ENCODE peak calls at places on chromosomes 3 and 15, in five cellular contexts. H is cardiac fibroblast; X is iPS-NIHi11; K is HEK293T; S is CD4-positive, CD25-positive, alpha-beta regulatory T cell. V is an unnamed sample.

GRCh38 chr3:71380096-71380495 is 203.4 kb downstream of the FOXP1 start:
- DNase-seq in H (no peak), X (peak), K (no peak), S (no peak), V (no peak)

GRCh38 chr15:77905301-77905920 is 172.1 kb downstream of the TBC1D2B start:
- DNase-seq in H (no peak), X (no peak), K (no peak), S (no peak), V (no peak)

GRCh38 chr15:68829068-68829467 is 8.4 kb upstream of the ANP32A start:
- DNase-seq in H (peak), X (no peak), K (peak), S (peak), V (no peak)

GRCh38 chr3:167772992-167773391 is 37.5 kb downstream of the SERPINI1 start:
- DNase-seq in H (no peak), X (no peak), K (no peak), S (no peak), V (no peak)

GRCh38 chr3:109050591-109051167 is 67.3 kb downstream of the MORC1 start:
- DNase-seq in H (peak), X (peak), K (peak), S (peak), V (no peak)

GRCh38 chr3:133927543-133928066 is 31.9 kb upstream of the RAB6B start:
- DNase-seq in H (peak), X (peak), K (peak), S (peak), V (no peak)

GRCh38 chr15:76663529-76663928 is 241.6 kb downstream of the SCAPER start:
- DNase-seq in H (no peak), X (no peak), K (no peak), S (no peak), V (no peak)

GRCh38 chr15:34647569-34648334 is 64.3 kb upstream of the GOLGA8B start:
- DNase-seq in H (no peak), X (no peak), K (no peak), S (peak), V (no peak)

GRCh38 chr3:113231827-113232253 is 20.5 kb downstream of the BOC start:
- DNase-seq in H (peak), X (peak), K (no peak), S (no peak), V (no peak)

GRCh38 chr3:111588527-111588926 is 6.6 kb downstream of the ZBED2 start:
- DNase-seq in H (no peak), X (no peak), K (no peak), S (no peak), V (no peak)

GRCh38 chr3:184234224-184234623 is 4.8 kb downstream of the VWA5B2 start:
- DNase-seq in H (peak), X (peak), K (no peak), S (no peak), V (no peak)

GRCh38 chr3:127002195-127003174 is 19.6 kb downstream of the PLXNA1 start:
- DNase-seq in H (peak), X (peak), K (peak), S (peak), V (no peak)

GRCh38 chr3:51637144-51637940 is 33.7 kb upstream of the TEX264 start:
- DNase-seq in H (no peak), X (no peak), K (no peak), S (no peak), V (no peak)

GRCh38 chr3:115217678-115218451 is 70.8 kb upstream of the ZBTB20 start:
- DNase-seq in H (peak), X (peak), K (peak), S (peak), V (peak)

GRCh38 chr15:45535486-45536042 is 13.0 kb upstream of the SLC30A4 start:
- DNase-seq in H (no peak), X (no peak), K (no peak), S (no peak), V (no peak)

GRCh38 chr3:36893137-36893557 is 51.7 kb downstream of the TRANK1 start:
- DNase-seq in H (peak), X (peak), K (no peak), S (peak), V (no peak)

GRCh38 chr3:64131755-64132154 is 93.5 kb downstream of the PRICKLE2 start:
- DNase-seq in H (no peak), X (no peak), K (no peak), S (no peak), V (no peak)

GRCh38 chr3:174206607-174207192 is 652.4 kb upstream of the NAALADL2 start:
- DNase-seq in H (peak), X (no peak), K (no peak), S (no peak), V (no peak)

GRCh38 chr15:70494861-70495571 is 268.3 kb downstream of the UACA start:
- DNase-seq in H (peak), X (peak), K (no peak), S (no peak), V (no peak)

GRCh38 chr3:41200669-41201021 is 1.3 kb downstream of the CTNNB1 start:
- DNase-seq in H (peak), X (no peak), K (no peak), S (peak), V (no peak)

GRCh38 chr3:113746955-113747718 is at the start of gene ATP6V1A:
- DNase-seq in H (no peak), X (peak), K (peak), S (peak), V (peak)

GRCh38 chr3:152031321-152031720 is 157.9 kb downstream of the SUCNR1 start:
- DNase-seq in H (no peak), X (no peak), K (no peak), S (no peak), V (no peak)

GRCh38 chr3:179015551-179016020 is 56.0 kb downstream of the ZMAT3 start:
- DNase-seq in H (peak), X (peak), K (peak), S (peak), V (peak)

GRCh38 chr3:150681037-150681436 is 22.7 kb downstream of the ERICH6 start:
- DNase-seq in H (no peak), X (no peak), K (no peak), S (peak), V (no peak)

GRCh38 chr3:71152892-71153265 is 430.6 kb downstream of the FOXP1 start:
- DNase-seq in H (no peak), X (no peak), K (no peak), S (no peak), V (no peak)

GRCh38 chr3:89762360-89762759 is 654.9 kb downstream of the EPHA3 start:
- DNase-seq in H (no peak), X (no peak), K (no peak), S (no peak), V (no peak)

GRCh38 chr15:62647195-62647865 is 395.2 kb upstream of the TPM1 start:
- DNase-seq in H (peak), X (peak), K (no peak), S (no peak), V (no peak)

GRCh38 chr3:133897547-133897946 is 1.9 kb upstream of the RAB6B start:
- DNase-seq in H (no peak), X (no peak), K (no peak), S (no peak), V (no peak)

GRCh38 chr3:150874666-150875219 is 30.5 kb downstream of the MINDY4B start:
- DNase-seq in H (no peak), X (no peak), K (no peak), S (no peak), V (no peak)

GRCh38 chr15:46555547-46555946 is 920.7 kb downstream of the SQOR start:
- DNase-seq in H (no peak), X (no peak), K (no peak), S (no peak), V (no peak)

GRCh38 chr15:54789377-54789776 is 407.4 kb downstream of the RSL24D1 start:
- DNase-seq in H (no peak), X (no peak), K (no peak), S (no peak), V (no peak)